ENCODE peak calls at places on chromosome 16, in eight cellular contexts. One of them, this sample, is unnamed.

GRCh38 chr16:85616608-85617311 is 3.6 kb downstream of the GSE1 start:
- DNase-seq in fibroblast of lung: peak
- DNase-seq in prostate gland: peak
- DNase-seq in lung: peak
- DNase-seq in esophagus squamous epithelium: peak
- DNase-seq in small intestine: peak
- DNase-seq in transverse colon: peak
- DNase-seq in neural progenitor cell: no peak
- DNase-seq in this sample: no peak

GRCh38 chr16:57786632-57787518 is 15.4 kb downstream of the KIFC3 start:
- DNase-seq in fibroblast of lung: no peak
- DNase-seq in prostate gland: no peak
- DNase-seq in lung: peak
- DNase-seq in esophagus squamous epithelium: no peak
- DNase-seq in small intestine: no peak
- DNase-seq in transverse colon: peak
- DNase-seq in neural progenitor cell: no peak
- DNase-seq in this sample: no peak

GRCh38 chr16:2950773-2951172 is 13.3 kb upstream of the KREMEN2 start:
- DNase-seq in fibroblast of lung: no peak
- DNase-seq in prostate gland: no peak
- DNase-seq in lung: no peak
- DNase-seq in esophagus squamous epithelium: no peak
- DNase-seq in small intestine: no peak
- DNase-seq in transverse colon: no peak
- DNase-seq in neural progenitor cell: no peak
- DNase-seq in this sample: no peak

GRCh38 chr16:5077304-5077703 is 5.7 kb downstream of the ALG1 start:
- DNase-seq in fibroblast of lung: no peak
- DNase-seq in prostate gland: no peak
- DNase-seq in lung: no peak
- DNase-seq in esophagus squamous epithelium: no peak
- DNase-seq in small intestine: no peak
- DNase-seq in transverse colon: no peak
- DNase-seq in neural progenitor cell: no peak
- DNase-seq in this sample: no peak

GRCh38 chr16:14364386-14365199 is 265.5 kb downstream of the PARN start:
- DNase-seq in fibroblast of lung: peak
- DNase-seq in prostate gland: no peak
- DNase-seq in lung: peak
- DNase-seq in esophagus squamous epithelium: no peak
- DNase-seq in small intestine: no peak
- DNase-seq in transverse colon: no peak
- DNase-seq in neural progenitor cell: peak
- DNase-seq in this sample: no peak

GRCh38 chr16:51825740-51826139 is 674.7 kb upstream of the SALL1 start:
- DNase-seq in fibroblast of lung: no peak
- DNase-seq in prostate gland: no peak
- DNase-seq in lung: no peak
- DNase-seq in esophagus squamous epithelium: no peak
- DNase-seq in small intestine: no peak
- DNase-seq in transverse colon: no peak
- DNase-seq in neural progenitor cell: no peak
- DNase-seq in this sample: no peak

GRCh38 chr16:10992797-10993196 is 48.4 kb downstream of the CLEC16A start:
- DNase-seq in fibroblast of lung: peak
- DNase-seq in prostate gland: no peak
- DNase-seq in lung: no peak
- DNase-seq in esophagus squamous epithelium: no peak
- DNase-seq in small intestine: peak
- DNase-seq in transverse colon: peak
- DNase-seq in neural progenitor cell: no peak
- DNase-seq in this sample: no peak

GRCh38 chr16:71479420-71479819 is 9.7 kb downstream of the ZNF19 start:
- DNase-seq in fibroblast of lung: no peak
- DNase-seq in prostate gland: no peak
- DNase-seq in lung: no peak
- DNase-seq in esophagus squamous epithelium: no peak
- DNase-seq in small intestine: peak
- DNase-seq in transverse colon: peak
- DNase-seq in neural progenitor cell: peak
- DNase-seq in this sample: no peak

GRCh38 chr16:65509172-65509571 is 387.3 kb upstream of the CDH11 start:
- DNase-seq in fibroblast of lung: no peak
- DNase-seq in prostate gland: no peak
- DNase-seq in lung: no peak
- DNase-seq in esophagus squamous epithelium: no peak
- DNase-seq in small intestine: no peak
- DNase-seq in transverse colon: no peak
- DNase-seq in neural progenitor cell: no peak
- DNase-seq in this sample: no peak

GRCh38 chr16:77794586-77794985 is 6.2 kb downstream of the VAT1L start:
- DNase-seq in fibroblast of lung: peak
- DNase-seq in prostate gland: no peak
- DNase-seq in lung: no peak
- DNase-seq in esophagus squamous epithelium: no peak
- DNase-seq in small intestine: no peak
- DNase-seq in transverse colon: no peak
- DNase-seq in neural progenitor cell: no peak
- DNase-seq in this sample: no peak

GRCh38 chr16:61887903-61888302 is 148.3 kb downstream of the CDH8 start:
- DNase-seq in fibroblast of lung: peak
- DNase-seq in prostate gland: no peak
- DNase-seq in lung: no peak
- DNase-seq in esophagus squamous epithelium: no peak
- DNase-seq in small intestine: no peak
- DNase-seq in transverse colon: no peak
- DNase-seq in neural progenitor cell: no peak
- DNase-seq in this sample: no peak

GRCh38 chr16:53629151-53629550 is 74.5 kb downstream of the RPGRIP1L start:
- DNase-seq in fibroblast of lung: no peak
- DNase-seq in prostate gland: no peak
- DNase-seq in lung: no peak
- DNase-seq in esophagus squamous epithelium: no peak
- DNase-seq in small intestine: no peak
- DNase-seq in transverse colon: no peak
- DNase-seq in neural progenitor cell: no peak
- DNase-seq in this sample: no peak

GRCh38 chr16:52729731-52730130 is 182.8 kb upstream of the TOX3 start:
- DNase-seq in fibroblast of lung: no peak
- DNase-seq in prostate gland: no peak
- DNase-seq in lung: no peak
- DNase-seq in esophagus squamous epithelium: no peak
- DNase-seq in small intestine: no peak
- DNase-seq in transverse colon: no peak
- DNase-seq in neural progenitor cell: peak
- DNase-seq in this sample: no peak

GRCh38 chr16:76653390-76654026 is 376.3 kb downstream of the CNTNAP4 start:
- DNase-seq in fibroblast of lung: peak
- DNase-seq in prostate gland: no peak
- DNase-seq in lung: no peak
- DNase-seq in esophagus squamous epithelium: no peak
- DNase-seq in small intestine: peak
- DNase-seq in transverse colon: no peak
- DNase-seq in neural progenitor cell: peak
- DNase-seq in this sample: no peak

GRCh38 chr16:2752850-2753522 is 548 bp downstream of the SRRM2 start:
- DNase-seq in fibroblast of lung: peak
- DNase-seq in prostate gland: peak
- DNase-seq in lung: no peak
- DNase-seq in esophagus squamous epithelium: no peak
- DNase-seq in small intestine: peak
- DNase-seq in transverse colon: peak
- DNase-seq in neural progenitor cell: peak
- DNase-seq in this sample: peak

GRCh38 chr16:17261197-17261858 is 209.4 kb downstream of the XYLT1 start:
- DNase-seq in fibroblast of lung: no peak
- DNase-seq in prostate gland: no peak
- DNase-seq in lung: no peak
- DNase-seq in esophagus squamous epithelium: no peak
- DNase-seq in small intestine: no peak
- DNase-seq in transverse colon: peak
- DNase-seq in neural progenitor cell: no peak
- DNase-seq in this sample: no peak

GRCh38 chr16:69106491-69107291 is 1.2 kb downstream of the HAS3 start:
- DNase-seq in fibroblast of lung: no peak
- DNase-seq in prostate gland: no peak
- DNase-seq in lung: no peak
- DNase-seq in esophagus squamous epithelium: no peak
- DNase-seq in small intestine: peak
- DNase-seq in transverse colon: peak
- DNase-seq in neural progenitor cell: peak
- DNase-seq in this sample: peak

GRCh38 chr16:78428193-78428592 is 328.7 kb downstream of the WWOX start:
- DNase-seq in fibroblast of lung: no peak
- DNase-seq in prostate gland: no peak
- DNase-seq in lung: no peak
- DNase-seq in esophagus squamous epithelium: no peak
- DNase-seq in small intestine: no peak
- DNase-seq in transverse colon: no peak
- DNase-seq in neural progenitor cell: no peak
- DNase-seq in this sample: no peak

GRCh38 chr16:11658896-11659708 is 9.2 kb upstream of the SNN start:
- DNase-seq in fibroblast of lung: peak
- DNase-seq in prostate gland: no peak
- DNase-seq in lung: no peak
- DNase-seq in esophagus squamous epithelium: no peak
- DNase-seq in small intestine: peak
- DNase-seq in transverse colon: no peak
- DNase-seq in neural progenitor cell: no peak
- DNase-seq in this sample: no peak

GRCh38 chr16:75002474-75002873 is 3.6 kb downstream of the ZNRF1 start:
- DNase-seq in fibroblast of lung: peak
- DNase-seq in prostate gland: no peak
- DNase-seq in lung: no peak
- DNase-seq in esophagus squamous epithelium: no peak
- DNase-seq in small intestine: no peak
- DNase-seq in transverse colon: no peak
- DNase-seq in neural progenitor cell: no peak
- DNase-seq in this sample: no peak

GRCh38 chr16:74998481-74999207 is at the start of gene ZNRF1:
- DNase-seq in fibroblast of lung: peak
- DNase-seq in prostate gland: peak
- DNase-seq in lung: peak
- DNase-seq in esophagus squamous epithelium: no peak
- DNase-seq in small intestine: peak
- DNase-seq in transverse colon: peak
- DNase-seq in neural progenitor cell: peak
- DNase-seq in this sample: peak

GRCh38 chr16:74999683-75000480 is 1.1 kb downstream of the ZNRF1 start:
- DNase-seq in fibroblast of lung: peak
- DNase-seq in prostate gland: peak
- DNase-seq in lung: peak
- DNase-seq in esophagus squamous epithelium: no peak
- DNase-seq in small intestine: peak
- DNase-seq in transverse colon: peak
- DNase-seq in neural progenitor cell: peak
- DNase-seq in this sample: peak

GRCh38 chr16:74999208-74999682 is 421 bp downstream of the ZNRF1 start:
- DNase-seq in fibroblast of lung: peak
- DNase-seq in prostate gland: peak
- DNase-seq in lung: no peak
- DNase-seq in esophagus squamous epithelium: no peak
- DNase-seq in small intestine: no peak
- DNase-seq in transverse colon: peak
- DNase-seq in neural progenitor cell: no peak
- DNase-seq in this sample: peak

GRCh38 chr16:75000481-75001081 is 1.8 kb downstream of the ZNRF1 start:
- DNase-seq in fibroblast of lung: peak
- DNase-seq in prostate gland: no peak
- DNase-seq in lung: no peak
- DNase-seq in esophagus squamous epithelium: no peak
- DNase-seq in small intestine: no peak
- DNase-seq in transverse colon: no peak
- DNase-seq in neural progenitor cell: peak
- DNase-seq in this sample: no peak
- H3K4me3 ChIP-seq in fibroblast of lung: peak
- H3K4me3 ChIP-seq in prostate gland: peak
- H3K4me3 ChIP-seq in lung: peak
- H3K4me3 ChIP-seq in esophagus squamous epithelium: peak
- H3K4me3 ChIP-seq in small intestine: no peak
- H3K4me3 ChIP-seq in transverse colon: peak
- H3K4me3 ChIP-seq in neural progenitor cell: peak
- H3K4me3 ChIP-seq in this sample: peak

GRCh38 chr16:87333101-87333500 is 15.9 kb upstream of the C16orf95 start:
- DNase-seq in fibroblast of lung: no peak
- DNase-seq in prostate gland: no peak
- DNase-seq in lung: no peak
- DNase-seq in esophagus squamous epithelium: no peak
- DNase-seq in small intestine: no peak
- DNase-seq in transverse colon: no peak
- DNase-seq in neural progenitor cell: no peak
- DNase-seq in this sample: peak

GRCh38 chr16:87331241-87331801 is 14.1 kb upstream of the C16orf95 start:
- DNase-seq in fibroblast of lung: no peak
- DNase-seq in prostate gland: no peak
- DNase-seq in lung: no peak
- DNase-seq in esophagus squamous epithelium: no peak
- DNase-seq in small intestine: no peak
- DNase-seq in transverse colon: no peak
- DNase-seq in neural progenitor cell: no peak
- DNase-seq in this sample: peak

GRCh38 chr16:87333581-87334331 is 16.6 kb upstream of the C16orf95 start:
- DNase-seq in fibroblast of lung: no peak
- DNase-seq in prostate gland: no peak
- DNase-seq in lung: no peak
- DNase-seq in esophagus squamous epithelium: no peak
- DNase-seq in small intestine: no peak
- DNase-seq in transverse colon: no peak
- DNase-seq in neural progenitor cell: no peak
- DNase-seq in this sample: no peak

GRCh38 chr16:87330646-87331045 is 13.5 kb upstream of the C16orf95 start:
- DNase-seq in fibroblast of lung: no peak
- DNase-seq in prostate gland: no peak
- DNase-seq in lung: no peak
- DNase-seq in esophagus squamous epithelium: no peak
- DNase-seq in small intestine: no peak
- DNase-seq in transverse colon: no peak
- DNase-seq in neural progenitor cell: no peak
- DNase-seq in this sample: peak

GRCh38 chr16:87332150-87332549 is 15.0 kb upstream of the C16orf95 start:
- DNase-seq in fibroblast of lung: peak
- DNase-seq in prostate gland: peak
- DNase-seq in lung: no peak
- DNase-seq in esophagus squamous epithelium: no peak
- DNase-seq in small intestine: no peak
- DNase-seq in transverse colon: no peak
- DNase-seq in neural progenitor cell: no peak
- DNase-seq in this sample: peak
- H3K27ac ChIP-seq in fibroblast of lung: no peak
- H3K27ac ChIP-seq in prostate gland: no peak
- H3K27ac ChIP-seq in lung: no peak
- H3K27ac ChIP-seq in esophagus squamous epithelium: peak
- H3K27ac ChIP-seq in small intestine: no peak
- H3K27ac ChIP-seq in transverse colon: no peak
- H3K27ac ChIP-seq in neural progenitor cell: no peak
- H3K27ac ChIP-seq in this sample: no peak

GRCh38 chr16:50267651-50268050 is 1.3 kb downstream of the ADCY7 start:
- DNase-seq in fibroblast of lung: no peak
- DNase-seq in prostate gland: no peak
- DNase-seq in lung: no peak
- DNase-seq in esophagus squamous epithelium: no peak
- DNase-seq in small intestine: no peak
- DNase-seq in transverse colon: no peak
- DNase-seq in neural progenitor cell: no peak
- DNase-seq in this sample: peak
- H3K4me3 ChIP-seq in fibroblast of lung: no peak
- H3K4me3 ChIP-seq in prostate gland: no peak
- H3K4me3 ChIP-seq in lung: no peak
- H3K4me3 ChIP-seq in esophagus squamous epithelium: peak
- H3K4me3 ChIP-seq in small intestine: no peak
- H3K4me3 ChIP-seq in transverse colon: peak
- H3K4me3 ChIP-seq in neural progenitor cell: no peak
- H3K4me3 ChIP-seq in this sample: no peak

GRCh38 chr16:24686678-24687077 is 42.8 kb upstream of the TNRC6A start:
- DNase-seq in fibroblast of lung: no peak
- DNase-seq in prostate gland: no peak
- DNase-seq in lung: no peak
- DNase-seq in esophagus squamous epithelium: no peak
- DNase-seq in small intestine: no peak
- DNase-seq in transverse colon: no peak
- DNase-seq in neural progenitor cell: peak
- DNase-seq in this sample: no peak
- H3K27ac ChIP-seq in fibroblast of lung: peak
- H3K27ac ChIP-seq in prostate gland: no peak
- H3K27ac ChIP-seq in lung: no peak
- H3K27ac ChIP-seq in esophagus squamous epithelium: peak
- H3K27ac ChIP-seq in small intestine: peak
- H3K27ac ChIP-seq in transverse colon: peak
- H3K27ac ChIP-seq in neural progenitor cell: no peak
- H3K27ac ChIP-seq in this sample: no peak